ENCODE peak calls at places on chromosomes 13 and 19, in five cellular contexts. S, N, G, Q and X are unnamed samples.

GRCh38 chr13:72430923-72431322 is 296.5 kb downstream of the MZT1 start:
- DNase-seq in S (no peak), Q (no peak), N (no peak), G (no peak), X (no peak)

GRCh38 chr13:54633461-54633860 is 1604.8 kb downstream of the OLFM4 start:
- DNase-seq in N (no peak), G (peak), S (no peak), Q (no peak), X (no peak)

GRCh38 chr13:28301839-28302238 is 163.5 kb downstream of the PAN3 start:
- DNase-seq in N (no peak), G (no peak), S (no peak), Q (no peak), X (no peak)

GRCh38 chr19:3034194-3034844 is 5.2 kb upstream of the TLE2 start:
- DNase-seq in N (no peak), Q (no peak), S (no peak), G (no peak), X (no peak)

GRCh38 chr19:19463348-19464117 is 51.8 kb downstream of the TSSK6 start:
- DNase-seq in Q (peak), G (peak), N (no peak), S (no peak), X (no peak)

GRCh38 chr13:51687928-51688714 is 103.9 kb downstream of the WDFY2 start:
- DNase-seq in Q (no peak), S (no peak), G (peak), N (no peak), X (no peak)

GRCh38 chr19:28934626-28935025 is 278.3 kb downstream of the UQCRFS1 start:
- DNase-seq in S (no peak), Q (no peak), G (no peak), N (no peak), X (no peak)

GRCh38 chr19:679418-680286 is 3.5 kb downstream of the FSTL3 start:
- DNase-seq in Q (peak), G (peak), S (no peak), N (no peak), X (no peak)

GRCh38 chr19:4988770-4989251 is 19.9 kb downstream of the KDM4B start:
- DNase-seq in G (no peak), N (no peak), S (no peak), Q (peak), X (no peak)

GRCh38 chr13:109698779-109699178 is 87.6 kb downstream of the IRS2 start:
- DNase-seq in S (no peak), Q (peak), G (no peak), N (no peak), X (no peak)

GRCh38 chr13:49098198-49098597 is 121.9 kb upstream of the MLNR start:
- DNase-seq in S (no peak), N (no peak), G (no peak), Q (peak), X (no peak)

GRCh38 chr13:76991796-76992547 is at the start of gene CLN5:
- DNase-seq in N (peak), Q (peak), S (peak), G (peak), X (peak)

GRCh38 chr19:2446390-2446789 is 10.4 kb downstream of the LMNB2 start:
- DNase-seq in S (no peak), G (no peak), N (no peak), Q (no peak), X (no peak)

GRCh38 chr19:47001584-47001983 is 18.1 kb upstream of the NPAS1 start:
- DNase-seq in G (no peak), N (no peak), Q (no peak), S (no peak), X (no peak)

GRCh38 chr19:799076-799881 is 2.0 kb downstream of the PTBP1 start:
- DNase-seq in S (no peak), N (no peak), Q (no peak), G (peak), X (no peak)